ENCODE peak calls at places on chromosomes 7 and 10, in seven cellular contexts. G is brain pericyte; M is WTC11; P is ovary; F is NAMALWA; Q is T-helper 2 cell; K is effector memory CD8-positive, alpha-beta T cell. Y is an unnamed sample.

GRCh38 chr10:44911081-44911540 is at the start of gene TMEM72:
- DNase-seq in G (no peak), M (peak; percentile 54), P (peak; percentile 42), F (no peak), Q (no peak), K (no peak), Y (no peak)

GRCh38 chr10:33643042-33643441 is 308.6 kb upstream of the NRP1 start:
- DNase-seq in G (no peak), M (no peak), P (no peak), F (no peak), Q (no peak), K (no peak), Y (no peak)

GRCh38 chr10:121288011-121288410 is 310.2 kb downstream of the FGFR2 start:
- DNase-seq in G (no peak), M (no peak), P (no peak), F (no peak), Q (no peak), K (no peak), Y (no peak)

GRCh38 chr7:66050337-66050957 is 25.2 kb upstream of the ASL start:
- DNase-seq in G (no peak), M (no peak), P (no peak), F (no peak), Q (no peak), K (no peak), Y (no peak)

GRCh38 chr7:73721237-73721848 is 1.9 kb upstream of the STX1A start:
- DNase-seq in G (no peak), M (no peak), P (no peak), F (no peak), Q (no peak), K (no peak), Y (no peak)

GRCh38 chr10:131997366-131998049 is 15.8 kb upstream of the BNIP3 start:
- DNase-seq in G (peak; percentile 17), M (peak; percentile 57), P (peak; percentile 79), F (no peak), Q (no peak), K (no peak), Y (no peak)

GRCh38 chr10:102352066-102352715 is 43.3 kb upstream of the NFKB2 start:
- DNase-seq in G (no peak), M (peak; percentile 84), P (peak; percentile 52), F (peak; percentile 81), Q (peak; percentile 56), K (peak; percentile 79), Y (peak; percentile 66)

GRCh38 chr10:73889014-73889413 is 14.7 kb upstream of the CAMK2G start:
- DNase-seq in G (no peak), M (no peak), P (no peak), F (no peak), Q (no peak), K (no peak), Y (no peak)

GRCh38 chr7:116998567-116998966 is 45.3 kb downstream of the ST7 start:
- DNase-seq in G (no peak), M (no peak), P (no peak), F (no peak), Q (no peak), K (no peak), Y (no peak)

GRCh38 chr10:43610636-43611035 is 4.4 kb downstream of the ZNF485 start:
- DNase-seq in G (no peak), M (no peak), P (no peak), F (no peak), Q (no peak), K (no peak), Y (no peak)

GRCh38 chr10:132322621-132323048 is 9.4 kb upstream of the LRRC27 start:
- DNase-seq in G (no peak), M (no peak), P (no peak), F (no peak), Q (no peak), K (no peak), Y (no peak)

GRCh38 chr10:49500420-49500819 is 38.5 kb downstream of the ERCC6 start:
- DNase-seq in G (no peak), M (no peak), P (no peak), F (no peak), Q (no peak), K (no peak), Y (no peak)

GRCh38 chr10:33509231-33509871 is 174.9 kb upstream of the NRP1 start:
- DNase-seq in G (peak; percentile 72), M (no peak), P (no peak), F (no peak), Q (no peak), K (no peak), Y (no peak)

GRCh38 chr7:142323706-142324105 is 65.8 kb upstream of the PRSS58 start:
- DNase-seq in G (no peak), M (peak; percentile 88), P (no peak), F (peak; percentile 59), Q (peak; percentile 25), K (no peak), Y (no peak)

GRCh38 chr7:42831953-42832522 is 79.8 kb downstream of the C7orf25 start:
- DNase-seq in G (no peak), M (no peak), P (no peak), F (no peak), Q (no peak), K (no peak), Y (no peak)

GRCh38 chr10:116771101-116771705 is 28.8 kb upstream of the HSPA12A start:
- DNase-seq in G (no peak), M (no peak), P (peak; percentile 73), F (no peak), Q (no peak), K (no peak), Y (no peak)

GRCh38 chr7:23852988-23853387 is 143.0 kb downstream of the STK31 start:
- DNase-seq in G (no peak), M (no peak), P (no peak), F (no peak), Q (no peak), K (no peak), Y (no peak)

GRCh38 chr7:94577357-94577756 is 67.7 kb downstream of the CASD1 start:
- DNase-seq in G (no peak), M (no peak), P (no peak), F (no peak), Q (no peak), K (no peak), Y (no peak)

GRCh38 chr10:132363921-132364593 is 32.1 kb downstream of the LRRC27 start:
- DNase-seq in G (no peak), M (no peak), P (no peak), F (no peak), Q (no peak), K (no peak), Y (no peak)

GRCh38 chr10:784759-785538 is 95.5 kb upstream of the DIP2C start:
- DNase-seq in G (peak; percentile 30), M (peak; percentile 37), P (peak; percentile 60), F (no peak), Q (no peak), K (no peak), Y (no peak)

GRCh38 chr7:26899519-26899918 is 35.1 kb upstream of the SKAP2 start:
- DNase-seq in G (no peak), M (no peak), P (no peak), F (no peak), Q (no peak), K (no peak), Y (no peak)

GRCh38 chr10:32360241-32360640 is 13.3 kb upstream of the EPC1 start:
- DNase-seq in G (no peak), M (no peak), P (no peak), F (no peak), Q (no peak), K (no peak), Y (no peak)

GRCh38 chr7:141954334-141954733 is 7.6 kb upstream of the CLEC5A start:
- DNase-seq in G (no peak), M (no peak), P (no peak), F (no peak), Q (no peak), K (no peak), Y (no peak)

GRCh38 chr7:98057157-98057556 is 49.5 kb upstream of the LMTK2 start:
- DNase-seq in G (no peak), M (no peak), P (no peak), F (no peak), Q (no peak), K (no peak), Y (no peak)

GRCh38 chr7:122092964-122093797 is 50.9 kb downstream of the AASS start:
- DNase-seq in G (peak; percentile 36), M (peak; percentile 84), P (peak; percentile 37), F (peak; percentile 89), Q (peak; percentile 3), K (no peak), Y (peak; percentile 9)

GRCh38 chr7:142556745-142557144 is 192.5 kb upstream of the PRSS1 start:
- DNase-seq in G (peak; percentile 67), M (peak; percentile 36), P (no peak), F (no peak), Q (no peak), K (no peak), Y (no peak)

GRCh38 chr7:49791089-49791741 is 17.8 kb downstream of the VWC2 start:
- DNase-seq in G (no peak), M (peak; percentile 48), P (no peak), F (peak; percentile 87), Q (no peak), K (no peak), Y (no peak)

GRCh38 chr7:51121945-51122425 is 194.6 kb downstream of the COBL start:
- DNase-seq in G (no peak), M (no peak), P (no peak), F (no peak), Q (no peak), K (no peak), Y (no peak)

GRCh38 chr10:3445688-3446087 is 273.1 kb upstream of the PITRM1 start:
- DNase-seq in G (no peak), M (no peak), P (no peak), F (no peak), Q (no peak), K (no peak), Y (no peak)

GRCh38 chr10:28254290-28254985 is 48.4 kb downstream of the MPP7 start:
- DNase-seq in G (no peak), M (no peak), P (no peak), F (no peak), Q (no peak), K (no peak), Y (no peak)

GRCh38 chr10:70191161-70191770 is 21.0 kb upstream of the SAR1A start:
- DNase-seq in G (no peak), M (no peak), P (no peak), F (no peak), Q (no peak), K (no peak), Y (no peak)